ENCODE peak calls at places on chromosomes 4 and X, in four cellular contexts. D is A549, G is cardiac muscle cell, M is H54. L is an unnamed sample.

GRCh38 chr4:144644368-144645101 is 1.4 kb upstream of the HHIP start:
- DNase-seq in D (no peak), G (no peak), M (no peak), L (no peak)

GRCh38 chr4:45453258-45453841 is 670.5 kb downstream of the GABRG1 start:
- DNase-seq in D (peak; percentile 9), G (peak; percentile 37), M (peak; percentile 10), L (peak; percentile 43)

GRCh38 chr4:122912810-122913575 is 9.4 kb downstream of the NUDT6 start:
- DNase-seq in D (no peak), G (no peak), M (no peak), L (no peak)

GRCh38 chrX:3548743-3549441 is 164.6 kb downstream of the PRKX start:
- DNase-seq in D (peak; percentile 58), G (peak; percentile 86), M (no peak), L (no peak)

GRCh38 chr4:28449080-28449479 is 1588.4 kb downstream of the STIM2 start:
- DNase-seq in D (no peak), G (no peak), M (no peak), L (no peak)

GRCh38 chrX:138859421-138859820 is 147.9 kb upstream of the FGF13 start:
- DNase-seq in D (no peak), G (no peak), M (no peak), L (no peak)

GRCh38 chr4:7202391-7202790 is 10.1 kb downstream of the SORCS2 start:
- DNase-seq in D (no peak), G (peak; percentile 53), M (no peak), L (no peak)

GRCh38 chr4:48756689-48757220 is 23.3 kb downstream of the FRYL start:
- DNase-seq in D (no peak), G (no peak), M (no peak), L (no peak)

GRCh38 chr4:128068927-128069326 is 7.8 kb downstream of the LARP1B start:
- DNase-seq in D (peak; percentile 72), G (peak; percentile 39), M (no peak), L (no peak)

GRCh38 chr4:6480532-6481088 is 8.2 kb upstream of the PPP2R2C start:
- DNase-seq in D (no peak), G (no peak), M (no peak), L (no peak)

GRCh38 chr4:128387600-128388351 is 100.2 kb upstream of the PGRMC2 start:
- DNase-seq in D (no peak), G (no peak), M (no peak), L (no peak)

GRCh38 chr4:76758290-76758882 is 139.6 kb downstream of the SOWAHB start:
- DNase-seq in D (peak; percentile 45), G (peak; percentile 90), M (no peak), L (peak; percentile 34)

GRCh38 chr4:78951862-78952472 is 12.7 kb upstream of the PAQR3 start:
- DNase-seq in D (peak; percentile 40), G (peak; percentile 68), M (no peak), L (peak; percentile 51)

GRCh38 chr4:153834901-153835300 is 46.0 kb upstream of the SFRP2 start:
- DNase-seq in D (no peak), G (no peak), M (no peak), L (no peak)

GRCh38 chr4:3709061-3709845 is 56.9 kb upstream of the ADRA2C start:
- DNase-seq in D (no peak), G (no peak), M (no peak), L (no peak)

GRCh38 chr4:1594871-1595788 is 89.0 kb downstream of the FAM53A start:
- DNase-seq in D (no peak), G (no peak), M (no peak), L (no peak)

GRCh38 chr4:110059556-110060191 is 138.7 kb downstream of the ELOVL6 start:
- DNase-seq in D (peak; percentile 23), G (no peak), M (no peak), L (peak; percentile 83)

GRCh38 chr4:78551420-78552351 is at the start of gene ANXA3:
- DNase-seq in D (no peak), G (peak; percentile 32), M (no peak), L (no peak)

GRCh38 chrX:80335062-80335830 is 85.0 kb upstream of the TENT5D start:
- DNase-seq in D (peak; percentile 70), G (peak; percentile 24), M (no peak), L (no peak)

GRCh38 chr4:135277980-135278315 is 1076.4 kb upstream of the PABPC4L start:
- DNase-seq in D (no peak), G (no peak), M (no peak), L (no peak)

GRCh38 chr4:100372432-100372831 is 145.4 kb downstream of the EMCN start:
- DNase-seq in D (peak; percentile 4), G (peak; percentile 24), M (no peak), L (no peak)

L was measured in MM.1S.